ENCODE peak calls at places on chromosome X, in four cellular contexts. Y is tibial artery, V is fibroblast of pulmonary artery, J is AML-193. D is an unnamed sample.

GRCh38 chrX:102746134-102746584 is 25.6 kb downstream of the GPRASP3 start:
- DNase-seq in Y (peak; percentile 62), V (peak; percentile 16), J (no peak), D (peak; percentile 25)

GRCh38 chrX:148049441-148049840 is 68.3 kb downstream of the FMR1NB start:
- DNase-seq in Y (no peak), V (peak; percentile 50), J (peak; percentile 12), D (peak; percentile 37)

GRCh38 chrX:39731390-39731680 is 366.4 kb downstream of the BCOR start:
- DNase-seq in Y (no peak), V (no peak), J (no peak), D (no peak)

GRCh38 chrX:34546366-34546765 is 110.7 kb downstream of the TMEM47 start:
- DNase-seq in Y (no peak), V (peak; percentile 35), J (no peak), D (no peak)

GRCh38 chrX:530726-531610 is 99.6 kb upstream of the SHOX start:
- DNase-seq in Y (no peak), V (no peak), J (no peak), D (no peak)

GRCh38 chrX:151393514-151393913 is 3.5 kb upstream of the VMA21 start:
- DNase-seq in Y (no peak), V (no peak), J (peak; percentile 21), D (no peak)

GRCh38 chrX:1205681-1206611 is 6.5 kb downstream of the CRLF2 start:
- DNase-seq in Y (no peak), V (peak; percentile 53), J (no peak), D (peak; percentile 80)

GRCh38 chrX:149491812-149492211 is 13.3 kb downstream of the IDS start:
- DNase-seq in Y (no peak), V (no peak), J (no peak), D (no peak)

GRCh38 chrX:136047001-136047642 is 61.9 kb downstream of the SLC9A6 start:
- DNase-seq in Y (no peak), V (no peak), J (no peak), D (peak; percentile 76)

GRCh38 chrX:48737940-48738339 is 23.6 kb upstream of the GLOD5 start:
- DNase-seq in Y (no peak), V (no peak), J (no peak), D (no peak)

GRCh38 chrX:11341274-11342256 is 48.4 kb downstream of the AMELX start:
- DNase-seq in Y (peak; percentile 70), V (peak; percentile 94), J (no peak), D (peak; percentile 84)

GRCh38 chrX:74931214-74931613 is 6.0 kb upstream of the NEXMIF start:
- DNase-seq in Y (no peak), V (no peak), J (no peak), D (peak; percentile 14)

GRCh38 chrX:57772637-57773036 is 92.6 kb upstream of the NLRP2B start:
- DNase-seq in Y (no peak), V (no peak), J (no peak), D (no peak)

GRCh38 chrX:40091691-40092421 is 5.9 kb downstream of the BCOR start:
- DNase-seq in Y (no peak), V (no peak), J (no peak), D (no peak)

GRCh38 chrX:63299596-63299995 is 51.5 kb downstream of the SPIN4 start:
- DNase-seq in Y (no peak), V (no peak), J (no peak), D (no peak)

GRCh38 chrX:136097871-136098805 is 49.2 kb upstream of the FHL1 start:
- DNase-seq in Y (no peak), V (no peak), J (no peak), D (no peak)

GRCh38 chrX:107563851-107564250 is 64.5 kb upstream of the PRPS1 start:
- DNase-seq in Y (no peak), V (no peak), J (no peak), D (no peak)

GRCh38 chrX:19593684-19594083 is 78.4 kb upstream of the MAP3K15 start:
- DNase-seq in Y (no peak), V (peak; percentile 68), J (peak; percentile 35), D (peak; percentile 57)

GRCh38 chrX:46967547-46967946 is 55.3 kb downstream of the JADE3 start:
- DNase-seq in Y (no peak), V (no peak), J (no peak), D (no peak)

GRCh38 chrX:786441-786881 is 155.9 kb downstream of the SHOX start:
- DNase-seq in Y (no peak), V (no peak), J (no peak), D (no peak)

GRCh38 chrX:135973025-135973547 is 702 bp downstream of the MMGT1 start:
- DNase-seq in Y (no peak), V (peak; percentile 36), J (peak; percentile 7), D (peak; percentile 48)